ENCODE peak calls at places on chromosomes 12 and 14, in five cellular contexts. S, W, E, F and Z are unnamed samples.

GRCh38 chr14:75123991-75124390 is 2.9 kb downstream of the NEK9 start:
- DNase-seq in W (peak), S (no peak), F (no peak), E (no peak), Z (no peak)

GRCh38 chr12:111440631-111441030 is 34.9 kb downstream of the SH2B3 start:
- DNase-seq in E (no peak), W (no peak), F (no peak), S (peak), Z (no peak)

GRCh38 chr14:91127924-91128323 is 14.1 kb downstream of the DGLUCY start:
- DNase-seq in F (no peak), W (no peak), S (no peak), E (no peak), Z (no peak)

GRCh38 chr14:104927432-104927816 is 2.7 kb downstream of the PLD4 start:
- DNase-seq in W (no peak), F (no peak), E (no peak), S (peak), Z (no peak)

GRCh38 chr12:65631621-65632111 is 192.6 kb upstream of the HMGA2 start:
- DNase-seq in W (no peak), S (no peak), F (no peak), E (no peak), Z (no peak)

GRCh38 chr14:58356268-58356667 is 39.5 kb upstream of the TOMM20L start:
- DNase-seq in W (no peak), E (no peak), S (no peak), F (no peak), Z (no peak)

GRCh38 chr14:46368275-46368674 is 283.3 kb downstream of the RPL10L start:
- DNase-seq in F (no peak), W (no peak), E (no peak), S (no peak), Z (no peak)

GRCh38 chr12:111446044-111446581 is 40.4 kb downstream of the SH2B3 start:
- DNase-seq in S (peak), F (peak), E (peak), W (no peak), Z (no peak)

GRCh38 chr12:25328082-25328712 is 77.5 kb upstream of the KRAS start:
- DNase-seq in F (no peak), S (no peak), W (no peak), E (no peak), Z (no peak)

GRCh38 chr14:23153891-23154796 is 29.3 kb downstream of the SLC7A8 start:
- DNase-seq in F (peak), E (peak), S (peak), W (no peak), Z (no peak)

GRCh38 chr12:20262131-20262530 is 106.2 kb upstream of the PDE3A start:
- DNase-seq in E (no peak), W (no peak), S (no peak), F (no peak), Z (no peak)

GRCh38 chr12:46559311-46559710 is 186.7 kb upstream of the SLC38A2 start:
- DNase-seq in E (no peak), S (no peak), W (no peak), F (peak), Z (no peak)

GRCh38 chr12:40248034-40248433 is 23.2 kb downstream of the LRRK2 start:
- DNase-seq in E (no peak), F (no peak), W (no peak), S (no peak), Z (no peak)

GRCh38 chr12:52617403-52617785 is 965 bp downstream of the KRT73 start:
- DNase-seq in W (no peak), E (no peak), S (no peak), F (no peak), Z (no peak)

GRCh38 chr12:27802936-27803335 is 22.9 kb upstream of the MANSC4 start:
- DNase-seq in F (no peak), W (no peak), E (no peak), S (no peak), Z (no peak)

GRCh38 chr14:44962573-44963528 is 861 bp downstream of the TOGARAM1 start:
- DNase-seq in S (no peak), E (peak), F (peak), W (no peak), Z (no peak)

GRCh38 chr14:29925106-29925722 is 2.4 kb downstream of the PRKD1 start:
- DNase-seq in E (no peak), W (no peak), F (no peak), S (no peak), Z (no peak)

GRCh38 chr14:99270491-99271287 is 1.3 kb downstream of the BCL11B start:
- DNase-seq in E (no peak), W (no peak), F (no peak), S (peak), Z (no peak)

GRCh38 chr14:83816755-83817154 is 1713.2 kb upstream of the FLRT2 start:
- DNase-seq in W (no peak), E (no peak), F (no peak), S (no peak), Z (no peak)

GRCh38 chr12:39236994-39237393 is 205.9 kb downstream of the KIF21A start:
- DNase-seq in F (no peak), E (no peak), W (no peak), S (no peak), Z (no peak)

GRCh38 chr12:88371416-88372183 is 208.7 kb downstream of the KITLG start:
- DNase-seq in W (no peak), F (no peak), S (no peak), E (no peak), Z (no peak)

GRCh38 chr14:22243971-22244581 is 344.9 kb downstream of the DAD1 start:
- DNase-seq in E (no peak), F (no peak), S (no peak), W (no peak), Z (no peak)

GRCh38 chr12:93679308-93679933 is 2.2 kb downstream of the CRADD start:
- DNase-seq in S (no peak), F (no peak), E (no peak), W (no peak), Z (no peak)